ENCODE peak calls at places on chromosomes 12 and 14, in ten cellular contexts. One of them, this sample, is unnamed.

GRCh38 chr12:131371580-131372475 is 339.1 kb upstream of the SFSWAP start:
- DNase-seq in GM10248: no peak
- DNase-seq in tibial artery: peak
- DNase-seq in osteoblast: peak
- DNase-seq in right atrium auricular region: no peak
- DNase-seq in cardiac muscle cell: no peak
- DNase-seq in choroid plexus epithelial cell: no peak
- DNase-seq in brain microvascular endothelial cell: no peak
- DNase-seq in body of pancreas: no peak
- DNase-seq in retinal pigment epithelial cell: no peak
- DNase-seq in this sample: no peak

GRCh38 chr12:121443193-121443829 is 43.4 kb downstream of the RNF34 start:
- DNase-seq in GM10248: peak
- DNase-seq in tibial artery: peak
- DNase-seq in osteoblast: peak
- DNase-seq in right atrium auricular region: peak
- DNase-seq in cardiac muscle cell: peak
- DNase-seq in choroid plexus epithelial cell: peak
- DNase-seq in brain microvascular endothelial cell: peak
- DNase-seq in body of pancreas: peak
- DNase-seq in retinal pigment epithelial cell: no peak
- DNase-seq in this sample: peak

GRCh38 chr12:58537278-58537677 is 383.0 kb downstream of the LRIG3 start:
- DNase-seq in GM10248: no peak
- DNase-seq in tibial artery: no peak
- DNase-seq in osteoblast: no peak
- DNase-seq in right atrium auricular region: no peak
- DNase-seq in cardiac muscle cell: no peak
- DNase-seq in choroid plexus epithelial cell: peak
- DNase-seq in brain microvascular endothelial cell: peak
- DNase-seq in body of pancreas: no peak
- DNase-seq in retinal pigment epithelial cell: no peak
- DNase-seq in this sample: peak

GRCh38 chr12:113474635-113475436 is 3.2 kb upstream of the LHX5 start:
- DNase-seq in GM10248: no peak
- DNase-seq in tibial artery: no peak
- DNase-seq in osteoblast: peak
- DNase-seq in right atrium auricular region: no peak
- DNase-seq in cardiac muscle cell: no peak
- DNase-seq in choroid plexus epithelial cell: no peak
- DNase-seq in brain microvascular endothelial cell: no peak
- DNase-seq in body of pancreas: no peak
- DNase-seq in retinal pigment epithelial cell: no peak
- DNase-seq in this sample: no peak

GRCh38 chr14:22380511-22381455 is 208.2 kb downstream of the DAD1 start:
- DNase-seq in GM10248: no peak
- DNase-seq in tibial artery: no peak
- DNase-seq in osteoblast: peak
- DNase-seq in right atrium auricular region: no peak
- DNase-seq in cardiac muscle cell: no peak
- DNase-seq in choroid plexus epithelial cell: peak
- DNase-seq in brain microvascular endothelial cell: no peak
- DNase-seq in body of pancreas: no peak
- DNase-seq in retinal pigment epithelial cell: no peak
- DNase-seq in this sample: no peak

GRCh38 chr12:51388066-51388799 is 3.0 kb downstream of the GALNT6 start:
- DNase-seq in GM10248: no peak
- DNase-seq in tibial artery: peak
- DNase-seq in osteoblast: peak
- DNase-seq in right atrium auricular region: no peak
- DNase-seq in cardiac muscle cell: no peak
- DNase-seq in choroid plexus epithelial cell: peak
- DNase-seq in brain microvascular endothelial cell: no peak
- DNase-seq in body of pancreas: no peak
- DNase-seq in retinal pigment epithelial cell: no peak
- DNase-seq in this sample: no peak

GRCh38 chr14:21098892-21099595 is 589 bp upstream of the ZNF219 start:
- DNase-seq in GM10248: no peak
- DNase-seq in tibial artery: no peak
- DNase-seq in osteoblast: peak
- DNase-seq in right atrium auricular region: no peak
- DNase-seq in cardiac muscle cell: no peak
- DNase-seq in choroid plexus epithelial cell: no peak
- DNase-seq in brain microvascular endothelial cell: no peak
- DNase-seq in body of pancreas: no peak
- DNase-seq in retinal pigment epithelial cell: no peak
- DNase-seq in this sample: no peak

GRCh38 chr14:99318091-99318958 is 46.3 kb upstream of the BCL11B start:
- DNase-seq in GM10248: peak
- DNase-seq in tibial artery: no peak
- DNase-seq in osteoblast: no peak
- DNase-seq in right atrium auricular region: no peak
- DNase-seq in cardiac muscle cell: no peak
- DNase-seq in choroid plexus epithelial cell: no peak
- DNase-seq in brain microvascular endothelial cell: no peak
- DNase-seq in body of pancreas: no peak
- DNase-seq in retinal pigment epithelial cell: no peak
- DNase-seq in this sample: peak

GRCh38 chr12:3881208-3881980 is 8.2 kb upstream of the PARP11 start:
- DNase-seq in GM10248: no peak
- DNase-seq in tibial artery: no peak
- DNase-seq in osteoblast: no peak
- DNase-seq in right atrium auricular region: no peak
- DNase-seq in cardiac muscle cell: no peak
- DNase-seq in choroid plexus epithelial cell: no peak
- DNase-seq in brain microvascular endothelial cell: no peak
- DNase-seq in body of pancreas: no peak
- DNase-seq in retinal pigment epithelial cell: no peak
- DNase-seq in this sample: no peak

GRCh38 chr12:3885179-3886094 is 12.2 kb upstream of the PARP11 start:
- DNase-seq in GM10248: peak
- DNase-seq in tibial artery: no peak
- DNase-seq in osteoblast: peak
- DNase-seq in right atrium auricular region: no peak
- DNase-seq in cardiac muscle cell: peak
- DNase-seq in choroid plexus epithelial cell: peak
- DNase-seq in brain microvascular endothelial cell: peak
- DNase-seq in body of pancreas: no peak
- DNase-seq in retinal pigment epithelial cell: no peak
- DNase-seq in this sample: no peak

GRCh38 chr12:3884671-3885070 is 11.5 kb upstream of the PARP11 start:
- DNase-seq in GM10248: no peak
- DNase-seq in tibial artery: no peak
- DNase-seq in osteoblast: peak
- DNase-seq in right atrium auricular region: no peak
- DNase-seq in cardiac muscle cell: no peak
- DNase-seq in choroid plexus epithelial cell: no peak
- DNase-seq in brain microvascular endothelial cell: no peak
- DNase-seq in body of pancreas: no peak
- DNase-seq in retinal pigment epithelial cell: no peak
- DNase-seq in this sample: no peak

GRCh38 chr12:3882396-3882795 is 9.2 kb upstream of the PARP11 start:
- DNase-seq in GM10248: no peak
- DNase-seq in tibial artery: no peak
- DNase-seq in osteoblast: no peak
- DNase-seq in right atrium auricular region: no peak
- DNase-seq in cardiac muscle cell: no peak
- DNase-seq in choroid plexus epithelial cell: no peak
- DNase-seq in brain microvascular endothelial cell: no peak
- DNase-seq in body of pancreas: no peak
- DNase-seq in retinal pigment epithelial cell: no peak
- DNase-seq in this sample: no peak

GRCh38 chr12:3882896-3883564 is 9.8 kb upstream of the PARP11 start:
- DNase-seq in GM10248: peak
- DNase-seq in tibial artery: no peak
- DNase-seq in osteoblast: peak
- DNase-seq in right atrium auricular region: no peak
- DNase-seq in cardiac muscle cell: peak
- DNase-seq in choroid plexus epithelial cell: peak
- DNase-seq in brain microvascular endothelial cell: peak
- DNase-seq in body of pancreas: no peak
- DNase-seq in retinal pigment epithelial cell: no peak
- DNase-seq in this sample: peak
- TF ChIP-seq CTCF in GM10248: peak
- TF ChIP-seq CTCF in tibial artery: no peak
- TF ChIP-seq CTCF in osteoblast: peak
- TF ChIP-seq CTCF in right atrium auricular region: no peak
- TF ChIP-seq CTCF in cardiac muscle cell: peak
- TF ChIP-seq CTCF in choroid plexus epithelial cell: peak
- TF ChIP-seq CTCF in brain microvascular endothelial cell: peak
- TF ChIP-seq CTCF in body of pancreas: peak
- TF ChIP-seq CTCF in retinal pigment epithelial cell: peak
- TF ChIP-seq CTCF in this sample: peak

GRCh38 chr14:33062881-33063280 is 124.2 kb downstream of the NPAS3 start:
- DNase-seq in GM10248: no peak
- DNase-seq in tibial artery: no peak
- DNase-seq in osteoblast: no peak
- DNase-seq in right atrium auricular region: no peak
- DNase-seq in cardiac muscle cell: no peak
- DNase-seq in choroid plexus epithelial cell: no peak
- DNase-seq in brain microvascular endothelial cell: peak
- DNase-seq in body of pancreas: no peak
- DNase-seq in retinal pigment epithelial cell: no peak
- DNase-seq in this sample: no peak

GRCh38 chr14:33063521-33063920 is 124.8 kb downstream of the NPAS3 start:
- DNase-seq in GM10248: no peak
- DNase-seq in tibial artery: no peak
- DNase-seq in osteoblast: no peak
- DNase-seq in right atrium auricular region: no peak
- DNase-seq in cardiac muscle cell: no peak
- DNase-seq in choroid plexus epithelial cell: no peak
- DNase-seq in brain microvascular endothelial cell: no peak
- DNase-seq in body of pancreas: no peak
- DNase-seq in retinal pigment epithelial cell: no peak
- DNase-seq in this sample: no peak

GRCh38 chr14:33065634-33066033 is 127.0 kb downstream of the NPAS3 start:
- DNase-seq in GM10248: no peak
- DNase-seq in tibial artery: no peak
- DNase-seq in osteoblast: no peak
- DNase-seq in right atrium auricular region: no peak
- DNase-seq in cardiac muscle cell: no peak
- DNase-seq in choroid plexus epithelial cell: no peak
- DNase-seq in brain microvascular endothelial cell: no peak
- DNase-seq in body of pancreas: no peak
- DNase-seq in retinal pigment epithelial cell: no peak
- DNase-seq in this sample: no peak

GRCh38 chr14:33062476-33062875 is 123.8 kb downstream of the NPAS3 start:
- DNase-seq in GM10248: no peak
- DNase-seq in tibial artery: no peak
- DNase-seq in osteoblast: no peak
- DNase-seq in right atrium auricular region: no peak
- DNase-seq in cardiac muscle cell: no peak
- DNase-seq in choroid plexus epithelial cell: no peak
- DNase-seq in brain microvascular endothelial cell: no peak
- DNase-seq in body of pancreas: no peak
- DNase-seq in retinal pigment epithelial cell: no peak
- DNase-seq in this sample: no peak

DNA sequence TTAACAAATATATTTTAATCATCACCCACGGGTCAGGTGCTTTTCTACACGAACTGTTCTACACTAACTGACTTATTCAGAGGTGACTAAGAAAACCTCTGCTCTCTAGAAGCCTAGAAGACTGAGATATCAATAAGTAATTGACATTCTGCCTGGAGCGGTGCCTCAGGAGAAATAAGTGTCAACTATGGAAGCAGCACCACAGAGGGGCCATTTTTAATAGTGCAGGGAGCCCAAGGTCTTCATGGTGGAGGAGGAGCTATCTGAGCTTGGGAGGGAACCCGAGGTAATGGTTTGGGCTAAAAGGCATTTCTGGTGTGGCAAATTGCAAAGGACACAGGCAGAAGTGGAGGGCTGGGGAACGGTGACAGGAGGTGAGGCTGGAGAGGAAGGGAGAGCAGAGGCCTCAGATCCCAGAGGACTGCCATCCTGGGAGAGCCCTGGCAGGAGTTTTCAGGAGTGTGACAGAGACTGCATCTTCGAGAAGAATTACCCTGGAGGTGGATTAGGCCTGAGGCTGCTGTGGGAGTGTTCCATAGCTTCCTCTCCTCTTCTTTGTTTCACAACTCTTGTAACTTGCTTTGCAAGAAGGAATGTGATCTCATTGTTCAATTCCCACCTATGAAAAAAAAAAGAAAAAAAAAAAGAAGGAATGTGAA is 123.1 kb downstream of the NPAS3 start:
- DNase-seq in GM10248: no peak
- DNase-seq in tibial artery: no peak
- DNase-seq in osteoblast: no peak
- DNase-seq in right atrium auricular region: no peak
- DNase-seq in cardiac muscle cell: no peak
- DNase-seq in choroid plexus epithelial cell: no peak
- DNase-seq in brain microvascular endothelial cell: no peak
- DNase-seq in body of pancreas: no peak
- DNase-seq in retinal pigment epithelial cell: no peak
- DNase-seq in this sample: no peak
- TF ChIP-seq CTCF in GM10248: no peak
- TF ChIP-seq CTCF in tibial artery: no peak
- TF ChIP-seq CTCF in osteoblast: no peak
- TF ChIP-seq CTCF in right atrium auricular region: no peak
- TF ChIP-seq CTCF in cardiac muscle cell: no peak
- TF ChIP-seq CTCF in choroid plexus epithelial cell: no peak
- TF ChIP-seq CTCF in brain microvascular endothelial cell: no peak
- TF ChIP-seq CTCF in body of pancreas: no peak
- TF ChIP-seq CTCF in retinal pigment epithelial cell: no peak
- TF ChIP-seq CTCF in this sample: no peak

DNA sequence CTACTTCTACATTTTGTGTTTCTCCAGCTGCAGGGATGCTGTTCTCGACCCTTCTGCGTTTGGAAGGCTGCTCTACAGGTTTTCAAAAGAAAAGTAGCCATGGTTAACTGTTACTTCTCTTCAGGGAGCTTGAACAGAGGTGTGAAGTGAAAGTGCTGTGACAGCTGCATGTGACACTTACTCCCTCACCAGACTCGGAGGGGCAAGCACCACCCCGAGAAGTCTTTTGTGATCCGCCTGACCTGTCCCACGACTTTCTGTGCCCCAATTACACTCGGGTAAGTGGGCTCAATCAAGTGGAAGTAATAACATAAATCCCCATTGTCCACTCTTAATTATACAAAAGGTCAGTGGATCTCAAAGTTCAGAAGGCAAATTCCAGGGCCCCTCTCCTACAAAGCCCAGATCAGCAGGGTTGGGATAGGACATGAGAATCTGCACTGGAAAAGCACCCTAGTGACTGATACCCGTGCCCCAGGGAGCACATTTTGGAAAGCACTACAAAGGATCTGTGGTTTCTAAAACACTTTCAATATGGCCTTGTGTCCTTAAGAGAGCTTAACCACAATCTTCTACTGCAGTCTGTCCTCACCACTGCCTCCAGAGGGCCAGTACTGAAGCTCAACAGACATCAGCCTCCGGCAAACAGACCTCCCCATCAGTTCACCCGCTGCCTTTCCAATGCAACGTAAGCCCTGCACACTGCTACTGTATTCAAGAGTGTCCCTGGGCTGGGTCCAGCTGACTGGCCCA is 11.6 kb downstream of the FICD start:
- DNase-seq in GM10248: no peak
- DNase-seq in tibial artery: no peak
- DNase-seq in osteoblast: peak
- DNase-seq in right atrium auricular region: no peak
- DNase-seq in cardiac muscle cell: no peak
- DNase-seq in choroid plexus epithelial cell: peak
- DNase-seq in brain microvascular endothelial cell: no peak
- DNase-seq in body of pancreas: no peak
- DNase-seq in retinal pigment epithelial cell: no peak
- DNase-seq in this sample: no peak
- TF ChIP-seq CTCF in GM10248: no peak
- TF ChIP-seq CTCF in tibial artery: no peak
- TF ChIP-seq CTCF in osteoblast: peak
- TF ChIP-seq CTCF in right atrium auricular region: no peak
- TF ChIP-seq CTCF in cardiac muscle cell: no peak
- TF ChIP-seq CTCF in choroid plexus epithelial cell: peak
- TF ChIP-seq CTCF in brain microvascular endothelial cell: peak
- TF ChIP-seq CTCF in body of pancreas: no peak
- TF ChIP-seq CTCF in retinal pigment epithelial cell: peak
- TF ChIP-seq CTCF in this sample: no peak

GRCh38 chr12:115857160-115857920 is 420.2 kb downstream of the MED13L start:
- DNase-seq in GM10248: no peak
- DNase-seq in tibial artery: no peak
- DNase-seq in osteoblast: no peak
- DNase-seq in right atrium auricular region: no peak
- DNase-seq in cardiac muscle cell: no peak
- DNase-seq in choroid plexus epithelial cell: no peak
- DNase-seq in brain microvascular endothelial cell: no peak
- DNase-seq in body of pancreas: no peak
- DNase-seq in retinal pigment epithelial cell: no peak
- DNase-seq in this sample: no peak
- TF ChIP-seq CTCF in GM10248: no peak
- TF ChIP-seq CTCF in tibial artery: no peak
- TF ChIP-seq CTCF in osteoblast: no peak
- TF ChIP-seq CTCF in right atrium auricular region: no peak
- TF ChIP-seq CTCF in cardiac muscle cell: peak
- TF ChIP-seq CTCF in choroid plexus epithelial cell: no peak
- TF ChIP-seq CTCF in brain microvascular endothelial cell: peak
- TF ChIP-seq CTCF in body of pancreas: no peak
- TF ChIP-seq CTCF in retinal pigment epithelial cell: no peak
- TF ChIP-seq CTCF in this sample: peak